ENCODE peak calls at places on chromosome 9, in six cellular contexts. Y is T47D; N is stomach; X is germinal center; L is glutamatergic neuron; G is stimulated activated CD8-positive, alpha-beta memory T cell treated with anti-CD3 and anti-CD28 coated beads, Interleukin-2, amount 100 ng/mL, for 1 hour. W is an unnamed sample.
A peak's percentile ranks its signal among the peaks of the same experiment; 100 is the strongest.

GRCh38 chr9:12775963-12776774 is 1.3 kb downstream of the LURAP1L start:
- DNase-seq in Y (no peak), X (peak; percentile 10), N (peak; percentile 82), G (no peak), L (peak; percentile 88), W (peak; percentile 91)

GRCh38 chr9:7304596-7304995 is 495.0 kb downstream of the DMAC1 start:
- DNase-seq in N (no peak), Y (no peak), L (no peak), X (no peak), G (no peak), W (no peak)

GRCh38 chr9:38067611-38067891 is 1.5 kb downstream of the SHB start:
- DNase-seq in G (no peak), N (peak; percentile 44), L (peak; percentile 45), Y (no peak), X (no peak), W (no peak)

GRCh38 chr9:93670208-93671029 is 94.0 kb downstream of the PHF2 start:
- DNase-seq in G (no peak), L (peak; percentile 65), Y (no peak), X (no peak), N (peak; percentile 14), W (no peak)

GRCh38 chr9:92160786-92161185 is 45.6 kb upstream of the SPTLC1 start:
- DNase-seq in Y (no peak), L (no peak), G (no peak), N (no peak), X (no peak), W (no peak)

GRCh38 chr9:78097541-78097940 is 65.9 kb upstream of the GNAQ start:
- DNase-seq in N (no peak), L (no peak), G (no peak), Y (no peak), X (no peak), W (no peak)

GRCh38 chr9:35385042-35385441 is 104.9 kb upstream of the RUSC2 start:
- DNase-seq in Y (peak; percentile 5), X (no peak), G (no peak), N (no peak), L (no peak), W (peak; percentile 22)

GRCh38 chr9:113591899-113592625 is 128.5 kb downstream of the RGS3 start:
- DNase-seq in N (no peak), G (no peak), X (no peak), Y (no peak), L (peak; percentile 7), W (no peak)

GRCh38 chr9:214488-215448 is at the start of gene DOCK8:
- DNase-seq in X (peak; percentile 81), Y (peak; percentile 51), N (peak; percentile 83), L (peak; percentile 77), G (peak; percentile 18), W (no peak)

GRCh38 chr9:73863924-73864323 is 633.2 kb upstream of the RORB start:
- DNase-seq in G (no peak), N (no peak), Y (no peak), X (no peak), L (no peak), W (no peak)

GRCh38 chr9:134569626-134570025 is 72.0 kb upstream of the COL5A1 start:
- DNase-seq in G (no peak), Y (no peak), L (no peak), N (peak; percentile 3), X (no peak), W (no peak)

GRCh38 chr9:124468061-124468740 is 17.9 kb downstream of the ADGRD2 start:
- DNase-seq in G (no peak), N (no peak), L (no peak), X (peak; percentile 35), Y (no peak), W (no peak)

GRCh38 chr9:119234636-119235035 is 134.6 kb downstream of the BRINP1 start:
- DNase-seq in G (no peak), X (no peak), N (no peak), L (no peak), Y (no peak), W (no peak)

GRCh38 chr9:130337784-130338380 is 72.3 kb downstream of the HMCN2 start:
- DNase-seq in L (no peak), Y (no peak), G (no peak), X (no peak), N (no peak), W (no peak)

GRCh38 chr9:101333490-101333889 is 51.3 kb downstream of the BAAT start:
- DNase-seq in L (no peak), N (no peak), X (no peak), G (no peak), Y (no peak), W (no peak)

GRCh38 chr9:127866535-127866934 is 10.9 kb downstream of the AK1 start:
- DNase-seq in G (no peak), L (no peak), N (no peak), X (peak; percentile 48), Y (no peak), W (no peak)

GRCh38 chr9:128091144-128091543 is 23.1 kb downstream of the SLC25A25 start:
- DNase-seq in G (no peak), Y (no peak), X (no peak), N (no peak), L (peak; percentile 84), W (peak; percentile 98)

GRCh38 chr9:16058131-16058549 is 505.3 kb downstream of the CCDC171 start:
- DNase-seq in Y (no peak), L (no peak), G (no peak), X (no peak), N (no peak), W (no peak)

GRCh38 chr9:132768932-132769894 is 98.9 kb downstream of the GTF3C4 start:
- DNase-seq in G (no peak), N (peak; percentile 63), L (peak; percentile 54), Y (peak; percentile 59), X (peak; percentile 77), W (peak; percentile 57)

GRCh38 chr9:97502222-97502983 is 937 bp downstream of the TMOD1 start:
- DNase-seq in Y (peak; percentile 28), G (no peak), X (peak; percentile 26), L (peak; percentile 27), N (no peak), W (peak; percentile 35)

GRCh38 chr9:117704024-117704575 is at the start of gene TLR4:
- DNase-seq in L (no peak), G (no peak), X (peak; percentile 56), Y (no peak), N (peak; percentile 54), W (peak; percentile 55)

GRCh38 chr9:110538169-110538568 is 41.4 kb downstream of the SVEP1 start:
- DNase-seq in L (no peak), Y (no peak), N (no peak), G (no peak), X (no peak), W (no peak)

GRCh38 chr9:88523056-88523455 is 11.9 kb upstream of the NXNL2 start:
- DNase-seq in L (no peak), N (no peak), Y (no peak), G (no peak), X (no peak), W (no peak)

GRCh38 chr9:82558855-82559615 is 503.9 kb downstream of the RASEF start:
- DNase-seq in N (no peak), X (no peak), G (no peak), Y (no peak), L (no peak), W (no peak)

GRCh38 chr9:36154213-36154952 is 14.8 kb upstream of the CCIN start:
- DNase-seq in N (no peak), G (no peak), X (no peak), L (no peak), Y (no peak), W (peak; percentile 47)

GRCh38 chr9:4303002-4303401 is 3.1 kb upstream of the GLIS3 start:
- DNase-seq in L (no peak), N (no peak), X (no peak), Y (no peak), G (no peak), W (no peak)

GRCh38 chr9:108837530-108837929 is 18.3 kb downstream of the ACTL7B start:
- DNase-seq in Y (no peak), L (no peak), N (no peak), X (no peak), G (no peak), W (no peak)

GRCh38 chr9:74025402-74025894 is 471.7 kb upstream of the RORB start:
- DNase-seq in Y (no peak), N (no peak), L (no peak), G (no peak), X (no peak), W (no peak)

GRCh38 chr9:407255-407654 is 192.6 kb downstream of the DOCK8 start:
- DNase-seq in L (no peak), G (no peak), N (no peak), Y (no peak), X (no peak), W (peak; percentile 3)

GRCh38 chr9:15401266-15401665 is 21.4 kb upstream of the SNAPC3 start:
- DNase-seq in Y (no peak), X (no peak), L (no peak), N (peak; percentile 35), G (no peak), W (no peak)

GRCh38 chr9:129023036-129023907 is 4.9 kb downstream of the SH3GLB2 start:
- DNase-seq in Y (no peak), L (peak; percentile 91), G (no peak), X (no peak), N (no peak), W (no peak)

GRCh38 chr9:13810510-13810909 is 503.4 kb downstream of the NFIB start:
- DNase-seq in N (no peak), G (no peak), X (no peak), L (no peak), Y (no peak), W (no peak)

GRCh38 chr9:106587021-106587420 is 275.9 kb upstream of the ZNF462 start:
- DNase-seq in Y (no peak), L (no peak), N (no peak), X (no peak), G (no peak), W (no peak)

GRCh38 chr9:127395491-127396252 is 1.3 kb upstream of the SLC2A8 start:
- DNase-seq in X (no peak), N (no peak), G (no peak), Y (no peak), L (no peak), W (no peak)

GRCh38 chr9:5629312-5630037 is 568 bp downstream of the RIC1 start:
- DNase-seq in L (peak; percentile 71), N (peak; percentile 55), Y (no peak), G (peak; percentile 13), X (peak; percentile 47), W (peak; percentile 35)

GRCh38 chr9:135252980-135253304 is 165.5 kb downstream of the OLFM1 start:
- DNase-seq in L (peak; percentile 25), G (no peak), Y (peak; percentile 60), X (no peak), N (peak; percentile 52), W (no peak)

GRCh38 chr9:86796671-86797070 is 150.6 kb downstream of the GAS1 start:
- DNase-seq in X (no peak), Y (no peak), G (no peak), N (no peak), L (no peak), W (no peak)

GRCh38 chr9:84554069-84554659 is 115.4 kb upstream of the NTRK2 start:
- DNase-seq in L (no peak), G (no peak), N (no peak), X (no peak), Y (no peak), W (no peak)

GRCh38 chr9:115016369-115016768 is 86.0 kb upstream of the TNFSF8 start:
- DNase-seq in L (no peak), Y (no peak), N (no peak), X (no peak), G (no peak), W (no peak)

GRCh38 chr9:94097788-94098413 is 13.6 kb downstream of the PTPDC1 start:
- DNase-seq in N (no peak), G (no peak), Y (no peak), L (no peak), X (no peak), W (no peak)